ENCODE peak calls at places on chromosomes 3 and 15, in five cellular contexts. V is heart left ventricle, X is hepatocyte, G is GM23248, E is tibial artery. M is an unnamed sample. For H3K4me1, the result is how much of the 10 kb centered on the place peaks cover.

GRCh38 chr3:106850429-106850828 is 526.8 kb upstream of the CCDC54 start:
- DNase-seq in V (no peak), X (no peak), G (peak), E (no peak), M (no peak)

GRCh38 chr15:91694829-91695205 is 158.7 kb upstream of the SLCO3A1 start:
- DNase-seq in V (peak), X (peak), G (peak), E (peak), M (peak)

GRCh38 chr3:53921296-53921695 is 29.6 kb upstream of the SELENOK start:
- DNase-seq in V (no peak), X (no peak), G (peak), E (no peak), M (peak)

GRCh38 chr3:65018801-65019200 is 331.0 kb upstream of the ADAMTS9 start:
- DNase-seq in V (no peak), X (peak), G (no peak), E (no peak), M (no peak)

GRCh38 chr3:58651268-58651667 is 15.3 kb downstream of the FAM3D start:
- DNase-seq in V (no peak), X (no peak), G (no peak), E (no peak), M (no peak)

GRCh38 chr3:182618981-182619591 is 174.2 kb upstream of the ATP11B start:
- DNase-seq in V (no peak), X (no peak), G (peak), E (no peak), M (no peak)

GRCh38 chr15:90315276-90315982 is 36.7 kb upstream of the ZNF774 start:
- DNase-seq in V (peak), X (peak), G (peak), E (peak), M (peak)

GRCh38 chr15:45180201-45180600 is 7.6 kb downstream of the SHF start:
- DNase-seq in V (no peak), X (no peak), G (no peak), E (no peak), M (no peak)

GRCh38 chr3:16671690-16672089 is 66.5 kb upstream of the DAZL start:
- DNase-seq in V (no peak), X (no peak), G (no peak), E (no peak), M (no peak)

GRCh38 chr3:135034881-135035440 is 239.9 kb downstream of the EPHB1 start:
- DNase-seq in V (no peak), X (no peak), G (peak), E (no peak), M (no peak)

GRCh38 chr3:160921020-160921635 is 165.1 kb downstream of the PPM1L start:
- DNase-seq in V (peak), X (peak), G (peak), E (no peak), M (peak)

GRCh38 chr3:42655331-42655888 is 1.9 kb downstream of the ZBTB47 start:
- DNase-seq in V (peak), X (no peak), G (peak), E (peak), M (no peak)

GRCh38 chr3:29451901-29452300 is 171.0 kb downstream of the RBMS3 start:
- DNase-seq in V (no peak), X (no peak), G (no peak), E (no peak), M (no peak)

GRCh38 chr3:193960485-193961172 is 175.3 kb upstream of the HES1 start:
- DNase-seq in V (no peak), X (peak), G (peak), E (no peak), M (no peak)

GRCh38 chr3:42071720-42072582 is 19.2 kb upstream of the TRAK1 start:
- DNase-seq in V (peak), X (peak), G (peak), E (peak), M (peak)

GRCh38 chr3:105157016-105157765 is 209.5 kb upstream of the ALCAM start:
- DNase-seq in V (no peak), X (no peak), G (no peak), E (no peak), M (no peak)

GRCh38 chr15:32682569-32682968 is 35.2 kb upstream of the GREM1 start:
- DNase-seq in V (no peak), X (peak), G (peak), E (no peak), M (no peak)

GRCh38 chr3:139935866-139936817 is 1.2 kb downstream of the CLSTN2 start:
- DNase-seq in V (peak), X (peak), G (peak), E (no peak), M (peak)

GRCh38 chr15:55277116-55277564 is 12.5 kb downstream of the RAB27A start:
- DNase-seq in V (no peak), X (no peak), G (no peak), E (no peak), M (no peak)

GRCh38 chr3:60086811-60087210 is 1037.0 kb upstream of the CFAP20DC start:
- DNase-seq in V (no peak), X (no peak), G (peak), E (no peak), M (no peak)

GRCh38 chr3:133825969-133826727 is 20.5 kb downstream of the SRPRB start:
- DNase-seq in V (no peak), X (no peak), G (no peak), E (no peak), M (no peak)
- H3K4me3 ChIP-seq in V (no peak), X (no peak), G (no peak), E (no peak), M (no peak)

GRCh38 chr3:119645813-119646212 is 14.6 kb downstream of the POPDC2 start:
- DNase-seq in V (no peak), X (no peak), G (no peak), E (no peak), M (no peak)
- H3K4me1 ChIP-seq in V (half or more), X (under half), G (under half), E (under half), M (under half)

DNA sequence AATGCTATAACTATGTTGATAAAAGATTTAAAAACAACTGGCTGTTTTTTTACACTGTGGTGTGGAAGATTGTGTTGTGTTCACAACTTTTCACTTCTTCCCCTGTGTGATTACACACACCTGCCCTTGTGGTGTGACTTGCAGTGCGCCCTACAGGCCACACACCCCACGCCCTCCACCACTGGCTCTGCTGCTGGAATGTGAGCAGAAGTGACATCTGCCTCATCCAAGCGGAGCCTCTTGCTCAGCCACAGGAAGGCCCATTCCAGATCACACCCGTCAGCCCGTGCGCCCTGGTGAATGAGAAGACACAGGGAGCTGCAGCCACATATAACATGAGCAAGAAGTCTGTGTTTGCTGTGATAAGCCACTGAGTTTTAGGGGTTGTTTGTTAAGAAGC is 7.0 kb downstream of the CCR2 start:
- DNase-seq in V (no peak), X (no peak), G (no peak), E (no peak), M (no peak)
- H3K4me3 ChIP-seq in V (no peak), X (no peak), G (no peak), E (no peak), M (no peak)

DNA sequence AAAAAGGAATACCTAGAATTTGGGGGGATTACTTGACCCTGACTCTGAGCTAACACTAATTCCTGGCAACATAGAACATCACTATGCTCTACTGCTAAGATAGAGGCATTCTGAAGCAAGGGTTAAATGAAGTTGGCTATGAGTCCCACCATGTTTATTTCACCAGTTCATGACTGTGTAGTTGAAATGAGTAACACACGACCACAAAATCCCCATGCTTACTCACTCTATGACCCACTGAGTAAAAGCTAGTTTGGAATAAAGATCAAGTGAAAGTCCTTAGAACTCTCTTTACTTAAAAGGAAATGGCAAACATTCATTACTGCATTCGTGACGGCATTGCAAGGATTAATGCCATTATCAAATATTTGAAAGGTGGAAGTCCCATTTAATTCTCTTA is 47.4 kb downstream of the MRPL46 start:
- DNase-seq in V (no peak), X (no peak), G (peak), E (no peak), M (no peak)
- H3K4me1 ChIP-seq in V (under half), X (under half), G (under half), E (under half), M (under half)

GRCh38 chr3:185215873-185216586 is 37.8 kb downstream of the EHHADH start:
- DNase-seq in V (no peak), X (no peak), G (peak), E (no peak), M (no peak)
- H3K4me3 ChIP-seq in V (peak), X (no peak), G (no peak), E (peak), M (no peak)

GRCh38 chr15:78065973-78066946 is 11.3 kb downstream of the TBC1D2B start:
- DNase-seq in V (no peak), X (no peak), G (peak), E (peak), M (no peak)

GRCh38 chr15:78064544-78064943 is 13.0 kb downstream of the TBC1D2B start:
- DNase-seq in V (no peak), X (no peak), G (peak), E (peak), M (no peak)

GRCh38 chr15:78065284-78065872 is 12.1 kb downstream of the TBC1D2B start:
- DNase-seq in V (peak), X (peak), G (peak), E (peak), M (peak)

GRCh38 chr15:78061963-78062427 is 15.5 kb downstream of the TBC1D2B start:
- DNase-seq in V (no peak), X (peak), G (peak), E (peak), M (peak)

DNA sequence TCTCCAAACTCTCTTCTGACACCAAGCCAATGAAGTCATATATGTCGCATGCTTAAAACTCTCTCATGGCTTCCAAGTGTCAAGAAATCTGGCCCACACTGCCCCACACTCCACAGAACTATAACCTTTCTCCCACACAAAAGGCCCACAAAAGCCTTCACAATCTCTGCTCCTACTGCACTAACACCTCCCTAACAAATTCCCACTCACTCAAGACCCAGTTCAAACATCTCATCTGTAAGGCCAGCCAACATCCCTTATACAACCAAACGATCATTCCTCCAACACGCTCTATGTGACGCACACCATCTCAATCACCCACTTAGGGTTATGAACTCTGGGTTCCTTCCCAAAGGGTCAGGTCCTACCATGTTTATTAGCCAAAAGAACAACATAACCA is 13.5 kb downstream of the TBC1D2B start:
- DNase-seq in V (no peak), X (no peak), G (peak), E (peak), M (no peak)
- H3K4me1 ChIP-seq in V (half or more), X (half or more), G (half or more), E (half or more), M (half or more)

DNA sequence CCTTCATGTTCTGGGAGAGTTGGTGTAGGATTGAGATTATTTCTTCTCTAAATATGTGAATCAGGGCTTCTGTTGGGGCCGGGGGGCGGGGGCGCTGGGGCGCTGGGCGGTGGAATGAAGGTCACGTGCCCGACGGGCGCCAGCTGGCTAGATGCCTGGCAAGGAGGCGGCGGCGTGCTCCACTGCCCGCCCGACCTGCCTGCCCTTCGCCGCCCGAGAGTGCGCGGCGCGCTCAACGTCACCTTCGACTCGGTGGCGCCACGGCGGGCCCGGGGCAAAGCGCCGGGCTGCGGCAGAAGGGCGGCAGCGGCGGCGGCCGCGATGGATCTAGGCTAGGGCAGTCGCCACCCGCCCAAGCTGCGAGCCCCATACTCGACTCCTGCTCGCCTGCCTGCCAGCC is 47.0 kb upstream of the LHFPL4 start:
- DNase-seq in V (peak), X (no peak), G (peak), E (no peak), M (peak)
- H3K4me3 ChIP-seq in V (peak), X (no peak), G (peak), E (peak), M (peak)

GRCh38 chr3:57169872-57170623 is 4.9 kb upstream of the IL17RD start:
- DNase-seq in V (peak), X (peak), G (peak), E (peak), M (peak)
- H3K4me1 ChIP-seq in V (under half), X (under half), G (under half), E (under half), M (under half)

DNA sequence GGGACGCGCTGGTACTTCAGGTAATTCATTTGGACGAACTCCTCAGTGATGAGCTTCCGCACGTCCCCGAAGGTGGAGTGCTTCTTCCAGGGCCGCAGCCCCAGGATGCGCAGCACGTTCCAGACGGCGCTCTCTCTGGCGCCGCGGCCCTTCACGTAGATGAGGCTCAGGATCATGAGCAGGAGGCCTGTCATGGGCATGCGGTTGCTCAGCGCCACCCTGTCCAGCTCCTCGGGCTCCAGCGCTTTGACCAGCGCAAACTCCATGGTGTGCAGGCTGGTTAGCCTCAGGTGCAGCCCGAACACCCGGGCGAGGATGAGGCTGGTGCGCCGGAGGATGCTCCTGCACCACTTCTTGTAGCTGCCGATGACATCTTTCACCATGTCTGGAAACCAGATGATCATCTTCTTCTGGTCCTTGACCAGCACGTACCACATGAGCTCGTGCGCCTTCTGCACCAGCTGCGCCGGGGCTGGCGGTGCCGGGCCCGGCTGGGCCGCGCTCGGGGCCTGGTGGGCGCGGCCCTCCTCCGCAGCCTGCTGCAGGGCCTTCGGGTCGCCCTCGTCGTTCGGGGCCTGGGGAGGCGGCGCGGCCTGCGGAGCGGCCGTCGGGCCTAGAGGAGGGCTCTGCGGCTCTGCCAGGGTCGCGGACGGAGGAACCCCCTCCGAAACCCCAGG is 501 bp downstream of the NDN start:
- DNase-seq in V (no peak), X (peak), G (peak), E (no peak), M (peak)
- H3K4me3 ChIP-seq in V (peak), X (peak), G (peak), E (peak), M (peak)

M was measured in testis.